ENCODE peak calls at places on chromosomes 16 and 17, in seven cellular contexts. Y is activated B cell treated with CpG ODN at 0.5 μM for 24 hours; M is stimulated activated naive B cell treated with anti-CD40 and anti-IgM and Interleukin-4, amounts not matched to agents 10 μg/mL and 1 μg/mL and 100 μg/mL, for 72 hours; X is activated naive CD8-positive, alpha-beta T cell treated with anti-CD3 and anti-CD28 coated beads, Interleukin-2, amount 10 ng/mL, durations not matched to agents 7 days and 5 days; Z is natural killer cell; W is left lung; B is HCT116. C is an unnamed sample.
A peak's percentile ranks its signal among the peaks of the same experiment; 100 is the strongest.

GRCh38 chr16:70018254-70018653 is 67.1 kb downstream of the CLEC18A start:
- ATAC-seq in Y (peak; percentile 93), M (peak; percentile 93), X (peak; percentile 99), Z (peak; percentile 96), W (no peak), B (peak; percentile 100), C (peak; percentile 81)

GRCh38 chr16:3780570-3780969 is 63.2 kb upstream of the TRAP1 start:
- ATAC-seq in Y (peak; percentile 31), M (peak; percentile 72), X (peak; percentile 90), Z (peak; percentile 69), W (no peak), B (peak; percentile 77), C (peak; percentile 48)

GRCh38 chr16:9270424-9270823 is 179.0 kb downstream of the HAPSTR1 start:
- ATAC-seq in Y (no peak), M (no peak), X (no peak), Z (no peak), W (no peak), B (no peak), C (no peak)

GRCh38 chr16:10558305-10558704 is 22.1 kb downstream of the EMP2 start:
- ATAC-seq in Y (no peak), M (no peak), X (no peak), Z (no peak), W (peak; percentile 34), B (no peak), C (no peak)

GRCh38 chr16:86984975-86985655 is 332.1 kb downstream of the C16orf95 start:
- ATAC-seq in Y (no peak), M (no peak), X (no peak), Z (no peak), W (no peak), B (no peak), C (no peak)

GRCh38 chr16:4944333-4945281 is 7.7 kb upstream of the PPL start:
- ATAC-seq in Y (peak; percentile 49), M (peak; percentile 48), X (no peak), Z (no peak), W (peak; percentile 90), B (peak; percentile 65), C (no peak)

GRCh38 chr17:49003557-49004511 is 6.6 kb downstream of the IGF2BP1 start:
- ATAC-seq in Y (no peak), M (no peak), X (no peak), Z (no peak), W (no peak), B (peak; percentile 68), C (no peak)

GRCh38 chr17:81048827-81049371 is 13.9 kb downstream of the BAIAP2 start:
- ATAC-seq in Y (no peak), M (peak; percentile 3), X (peak; percentile 14), Z (no peak), W (no peak), B (no peak), C (peak; percentile 0)

GRCh38 chr17:21165922-21166598 is 39.3 kb downstream of the DHRS7B start:
- ATAC-seq in Y (no peak), M (no peak), X (no peak), Z (no peak), W (no peak), B (no peak), C (no peak)

C was measured in stimulated activated memory B cell treated with anti-CD40 and anti-IgM and Interleukin-4, amounts not matched to agents 10 μg/mL and 1 μg/mL and 100 μg/mL, for 72 hours.